ENCODE peak calls at places on chromosomes 11 and 22, in five cellular contexts. E is mesenchymal stem cell, P is adrenal gland, K is GM23248, C is NB4. S is an unnamed sample.

GRCh38 chr11:46920709-46921108 is 2.4 kb upstream of the LRP4 start:
- DNase-seq in P (peak; percentile 85), K (peak; percentile 99), E (peak; percentile 100), C (no peak), S (peak; percentile 83)

GRCh38 chr11:132925825-132926469 is 606.4 kb downstream of the OPCML start:
- DNase-seq in K (no peak), P (no peak), E (no peak), C (no peak), S (no peak)

GRCh38 chr11:11738370-11738769 is 103.4 kb upstream of the USP47 start:
- DNase-seq in P (no peak), E (no peak), C (no peak), K (no peak), S (no peak)

GRCh38 chr22:29831186-29831921 is 6.7 kb downstream of the ASCC2 start:
- DNase-seq in K (no peak), P (no peak), E (no peak), C (no peak), S (no peak)

GRCh38 chr22:44363980-44364749 is 51.4 kb upstream of the SHISAL1 start:
- DNase-seq in P (no peak), K (peak; percentile 32), E (no peak), C (no peak), S (no peak)

GRCh38 chr11:12792590-12792989 is 118.4 kb downstream of the TEAD1 start:
- DNase-seq in K (peak; percentile 80), P (no peak), C (no peak), E (no peak), S (peak; percentile 76)

GRCh38 chr11:109586789-109587188 is 164.8 kb downstream of the C11orf87 start:
- DNase-seq in C (no peak), E (no peak), P (no peak), K (no peak), S (no peak)

GRCh38 chr11:67119577-67120391 is 721 bp downstream of the KDM2A start:
- DNase-seq in P (peak; percentile 64), K (peak; percentile 63), E (peak; percentile 41), C (peak; percentile 57), S (peak; percentile 21)

GRCh38 chr11:69301491-69302401 is 7.8 kb downstream of the MYEOV start:
- DNase-seq in E (peak; percentile 85), P (peak; percentile 68), C (peak; percentile 82), K (peak; percentile 95), S (peak; percentile 47)

GRCh38 chr11:120563698-120564572 is 52.4 kb downstream of the GRIK4 start:
- DNase-seq in P (peak; percentile 82), E (peak; percentile 46), C (peak; percentile 57), K (no peak), S (no peak)

GRCh38 chr22:20867179-20868099 is 8.6 kb downstream of the SNAP29 start:
- DNase-seq in K (peak; percentile 33), P (peak; percentile 80), C (peak; percentile 25), E (peak; percentile 82), S (peak; percentile 89)

GRCh38 chr22:19963863-19964642 is 22.4 kb upstream of the TXNRD2 start:
- DNase-seq in C (no peak), P (no peak), K (no peak), E (no peak), S (no peak)

GRCh38 chr11:61695917-61696316 is 15.7 kb downstream of the DAGLA start:
- DNase-seq in E (peak; percentile 83), C (peak; percentile 92), P (peak; percentile 90), K (peak; percentile 95), S (peak; percentile 70)

GRCh38 chr11:614583-615452 is 932 bp downstream of the IRF7 start:
- DNase-seq in E (no peak), C (no peak), K (peak; percentile 44), P (peak; percentile 56), S (no peak)

GRCh38 chr11:44208976-44209603 is 100.8 kb downstream of the ALX4 start:
- DNase-seq in P (no peak), E (no peak), C (no peak), K (no peak), S (no peak)

GRCh38 chr22:31604746-31605705 is 57.0 kb downstream of the PISD start:
- DNase-seq in K (no peak), C (peak; percentile 2), P (peak; percentile 37), E (no peak), S (no peak)

GRCh38 chr11:79375818-79376550 is 64.8 kb downstream of the TENM4 start:
- DNase-seq in K (no peak), E (no peak), C (no peak), P (no peak), S (no peak)

GRCh38 chr11:61293869-61294716 is 1.0 kb downstream of the VWCE start:
- DNase-seq in P (peak; percentile 78), E (peak; percentile 55), C (peak; percentile 47), K (peak; percentile 75), S (peak; percentile 40)

GRCh38 chr11:35914824-35915223 is 29.0 kb upstream of the LDLRAD3 start:
- DNase-seq in C (no peak), K (no peak), P (no peak), E (peak; percentile 38), S (no peak)

GRCh38 chr11:115420524-115420923 is 83.7 kb downstream of the CADM1 start:
- DNase-seq in C (no peak), K (no peak), E (no peak), P (no peak), S (no peak)

GRCh38 chr11:68213135-68213515 is at the start of gene KMT5B:
- DNase-seq in E (peak; percentile 62), K (no peak), P (peak; percentile 74), C (no peak), S (peak; percentile 63)

GRCh38 chr11:1917523-1918435 is 1.7 kb upstream of the TNNT3 start:
- DNase-seq in E (no peak), C (no peak), K (peak; percentile 12), P (peak; percentile 66), S (no peak)

DNA sequence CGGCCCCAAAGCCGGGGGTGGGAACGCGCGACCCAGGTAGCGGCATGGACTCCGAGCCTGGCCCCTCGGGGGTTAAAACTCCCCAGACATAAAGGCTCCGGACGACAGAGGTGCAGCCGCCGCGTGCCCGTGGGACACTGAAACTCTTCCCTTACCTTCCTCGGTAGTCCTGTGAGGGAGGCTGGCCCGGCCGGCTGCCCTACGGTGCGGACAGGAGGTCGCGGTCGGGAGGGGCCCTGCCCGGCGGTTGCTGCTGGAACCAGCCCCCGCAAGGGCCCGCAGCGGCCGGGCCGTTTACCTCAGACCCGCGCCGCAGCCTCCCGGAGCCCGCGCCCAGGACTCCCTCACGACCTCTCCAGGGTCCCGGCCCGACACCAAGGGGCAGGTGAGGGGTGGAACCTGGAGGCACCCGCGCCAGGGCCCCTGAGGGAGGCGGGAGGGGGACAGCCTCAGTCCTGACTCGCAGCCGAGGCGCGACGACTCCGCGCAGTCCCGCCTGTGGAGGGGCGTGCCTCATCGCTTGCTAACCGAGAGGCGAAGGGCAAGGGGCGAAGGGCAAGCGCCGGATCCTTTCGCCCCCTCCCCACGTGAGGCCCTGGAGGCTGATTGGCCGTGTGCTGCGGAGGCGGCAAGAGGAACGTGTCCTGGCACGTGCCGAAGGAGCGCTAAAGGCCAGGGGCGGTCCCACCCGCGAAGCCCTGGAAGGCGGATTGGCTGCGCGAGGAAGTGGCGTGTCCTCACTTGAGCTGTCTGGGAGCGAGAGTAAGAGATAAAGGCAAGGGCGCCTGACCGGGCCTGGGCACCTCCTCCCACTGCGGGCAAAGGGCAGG is at the start of gene UPB1:
- DNase-seq in E (no peak), P (peak; percentile 34), C (no peak), K (no peak), S (no peak)
- H3K4me3 ChIP-seq in E (peak within 1 kb of the TSS; percentile 25), P (no peak within 1 kb of the TSS), C (no peak within 1 kb of the TSS), K (peak within 1 kb of the TSS; percentile 53), S (no peak within 1 kb of the TSS)

DNA sequence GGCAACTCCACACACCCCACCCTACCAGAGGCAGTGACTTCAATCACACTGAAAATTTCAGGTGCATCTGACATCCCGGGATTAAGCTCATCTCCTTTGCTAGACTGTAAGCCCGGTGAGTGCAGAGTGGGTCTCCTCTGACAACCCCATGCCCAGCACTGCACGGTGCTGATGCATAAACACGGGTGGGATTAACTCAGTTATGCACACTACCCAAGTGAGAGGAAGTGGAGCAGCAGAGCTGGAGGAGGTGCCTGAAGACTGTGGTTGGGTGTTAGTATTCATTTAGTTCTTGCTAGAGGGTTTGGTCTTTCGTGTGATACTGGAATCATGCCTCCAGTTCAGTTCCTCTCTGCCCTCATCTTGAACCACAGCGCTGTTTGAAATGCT is 6.5 kb downstream of the ARSA start:
- DNase-seq in E (no peak), P (no peak), K (no peak), C (peak; percentile 73), S (no peak)
- H3K4me3 ChIP-seq in E (no peak overlapping the region), P (no peak overlapping the region), K (peak overlapping the region; percentile 49), C (peak overlapping the region; percentile 34), S (no peak overlapping the region)

DNA sequence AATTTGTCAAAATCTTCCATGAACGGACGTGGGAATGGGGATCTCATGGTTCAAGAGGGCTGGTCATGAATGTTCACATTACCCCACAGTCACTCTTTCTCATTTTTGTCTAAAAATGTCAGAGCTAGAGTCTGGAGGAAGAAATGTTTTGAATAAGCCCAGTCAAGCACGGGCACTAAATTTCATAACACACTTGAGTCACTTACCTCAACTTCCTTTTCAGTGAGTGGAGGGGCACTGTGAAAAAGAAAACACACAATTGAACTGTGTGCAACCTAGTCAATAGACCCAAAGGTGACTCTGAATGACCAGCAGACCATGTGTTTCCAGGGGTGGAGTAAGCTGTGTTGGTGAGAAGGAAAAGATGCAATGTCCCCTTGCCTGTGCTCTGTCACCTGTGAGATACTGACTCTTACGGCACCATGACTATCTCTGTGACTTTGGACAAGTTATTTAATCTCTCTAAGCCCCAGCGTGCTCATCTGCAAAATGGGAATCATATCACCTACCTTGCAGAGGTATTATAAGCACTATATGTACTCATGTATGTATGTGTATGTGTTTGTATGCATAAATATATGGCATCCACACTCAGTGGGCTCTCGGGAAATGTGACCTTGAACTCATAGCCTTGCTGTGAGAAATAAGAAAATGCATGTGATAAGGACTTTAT is 38.2 kb upstream of the LYVE1 start:
- DNase-seq in P (no peak), C (peak; percentile 89), E (peak; percentile 81), K (peak; percentile 71), S (peak; percentile 70)
- H3K4me3 ChIP-seq in P (no peak overlapping the region), C (peak overlapping the region; percentile 57), E (no peak overlapping the region), K (peak overlapping the region; percentile 1), S (no peak overlapping the region)

GRCh38 chr11:123507043-123507442 is 77.0 kb downstream of the GRAMD1B start:
- DNase-seq in P (peak; percentile 13), C (no peak), E (no peak), K (no peak), S (no peak)

GRCh38 chr11:123510579-123510905 is 80.5 kb downstream of the GRAMD1B start:
- DNase-seq in C (no peak), K (no peak), P (peak; percentile 57), E (peak; percentile 14), S (no peak)

GRCh38 chr11:123509737-123510578 is 79.9 kb downstream of the GRAMD1B start:
- DNase-seq in C (no peak), K (peak; percentile 77), P (peak; percentile 95), E (peak; percentile 77), S (peak; percentile 15)

GRCh38 chr11:123504401-123504800 is 74.3 kb downstream of the GRAMD1B start:
- DNase-seq in E (no peak), K (no peak), P (peak; percentile 58), C (peak; percentile 63), S (no peak)

GRCh38 chr11:123505546-123506299 is 75.7 kb downstream of the GRAMD1B start:
- DNase-seq in C (no peak), P (peak; percentile 53), K (no peak), E (no peak), S (no peak)
- H3K4me3 ChIP-seq in C (no peak overlapping the region), P (no peak overlapping the region), K (no peak overlapping the region), E (no peak overlapping the region), S (no peak overlapping the region)

DNA sequence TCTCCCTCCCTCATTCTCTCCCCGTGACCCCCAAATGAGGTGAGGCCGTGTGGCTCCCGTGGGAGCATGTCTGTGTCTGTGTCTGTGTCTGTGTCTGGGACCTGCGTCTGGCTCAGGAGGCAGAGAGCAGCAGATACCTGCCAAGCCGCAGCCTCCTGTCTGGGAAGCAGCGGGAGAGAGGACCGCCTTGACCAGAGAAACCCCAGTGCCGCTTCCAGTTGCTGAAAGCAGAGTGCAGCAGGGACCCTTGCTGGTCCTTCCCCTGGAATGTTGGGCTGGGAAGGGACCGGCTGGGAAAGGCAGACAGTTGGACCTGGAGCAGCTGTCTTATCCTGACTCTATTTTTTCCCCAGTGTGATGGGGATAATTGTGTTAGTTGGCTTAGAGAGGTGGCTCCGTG is 525 bp downstream of the CSDC2 start:
- DNase-seq in E (no peak), C (no peak), K (no peak), P (peak; percentile 69), S (no peak)
- H3K4me3 ChIP-seq in E (peak overlapping the region; percentile 49), C (no peak overlapping the region), K (no peak overlapping the region), P (no peak overlapping the region), S (peak overlapping the region; percentile 57)

S was measured in fibroblast of villous mesenchyme.